ENCODE peak calls at places on chromosome 2, in seven cellular contexts. One of them, this sample, is unnamed.
A peak's percentile ranks its signal among the peaks of the same experiment; 100 is the strongest.

GRCh38 chr2:57614988-57615387 is 431.6 kb upstream of the VRK2 start:
- DNase-seq in A549: no peak
- DNase-seq in GM12865: no peak
- DNase-seq in ovary: no peak
- DNase-seq in HFF-Myc: no peak
- DNase-seq in AG04450: no peak
- DNase-seq in uterus: no peak
- DNase-seq in this sample: no peak

GRCh38 chr2:239329284-239329971 is 71.4 kb downstream of the HDAC4 start:
- DNase-seq in GM12865: no peak
- DNase-seq in A549: no peak
- DNase-seq in HFF-Myc: no peak
- DNase-seq in ovary: peak; percentile 60
- DNase-seq in AG04450: no peak
- DNase-seq in uterus: peak; percentile 62
- DNase-seq in this sample: no peak

GRCh38 chr2:104545055-104545454 is 308.9 kb upstream of the POU3F3 start:
- DNase-seq in ovary: no peak
- DNase-seq in HFF-Myc: no peak
- DNase-seq in GM12865: no peak
- DNase-seq in A549: no peak
- DNase-seq in uterus: no peak
- DNase-seq in AG04450: no peak
- DNase-seq in this sample: no peak

GRCh38 chr2:72719416-72719815 is 106.4 kb downstream of the EXOC6B start:
- DNase-seq in HFF-Myc: no peak
- DNase-seq in GM12865: no peak
- DNase-seq in AG04450: no peak
- DNase-seq in uterus: no peak
- DNase-seq in A549: no peak
- DNase-seq in ovary: no peak
- DNase-seq in this sample: no peak

GRCh38 chr2:127586746-127587295 is 51.3 kb downstream of the MYO7B start:
- DNase-seq in uterus: no peak
- DNase-seq in HFF-Myc: no peak
- DNase-seq in A549: no peak
- DNase-seq in GM12865: no peak
- DNase-seq in ovary: peak; percentile 1
- DNase-seq in AG04450: no peak
- DNase-seq in this sample: no peak

GRCh38 chr2:33373986-33374385 is 102.5 kb upstream of the RASGRP3 start:
- DNase-seq in A549: no peak
- DNase-seq in ovary: no peak
- DNase-seq in AG04450: no peak
- DNase-seq in HFF-Myc: no peak
- DNase-seq in uterus: no peak
- DNase-seq in GM12865: no peak
- DNase-seq in this sample: no peak

GRCh38 chr2:74444498-74445318 is 3.0 kb upstream of the RTKN start:
- DNase-seq in uterus: no peak
- DNase-seq in A549: no peak
- DNase-seq in HFF-Myc: no peak
- DNase-seq in AG04450: no peak
- DNase-seq in GM12865: no peak
- DNase-seq in ovary: no peak
- DNase-seq in this sample: no peak

GRCh38 chr2:148255929-148256328 is 235.0 kb downstream of the MBD5 start:
- DNase-seq in ovary: no peak
- DNase-seq in GM12865: no peak
- DNase-seq in A549: no peak
- DNase-seq in HFF-Myc: no peak
- DNase-seq in AG04450: no peak
- DNase-seq in uterus: no peak
- DNase-seq in this sample: no peak

GRCh38 chr2:11402436-11402835 is 58.0 kb upstream of the ROCK2 start:
- DNase-seq in HFF-Myc: no peak
- DNase-seq in uterus: no peak
- DNase-seq in A549: no peak
- DNase-seq in AG04450: no peak
- DNase-seq in ovary: no peak
- DNase-seq in GM12865: no peak
- DNase-seq in this sample: no peak

GRCh38 chr2:239363946-239364637 is 36.7 kb downstream of the HDAC4 start:
- DNase-seq in uterus: no peak
- DNase-seq in HFF-Myc: no peak
- DNase-seq in AG04450: no peak
- DNase-seq in ovary: no peak
- DNase-seq in A549: no peak
- DNase-seq in GM12865: no peak
- DNase-seq in this sample: no peak

GRCh38 chr2:26575836-26576564 is 65.2 kb downstream of the CIB4 start:
- DNase-seq in AG04450: no peak
- DNase-seq in HFF-Myc: no peak
- DNase-seq in A549: no peak
- DNase-seq in ovary: no peak
- DNase-seq in GM12865: no peak
- DNase-seq in uterus: no peak
- DNase-seq in this sample: no peak
- TF ChIP-seq CTCF in AG04450: no peak
- TF ChIP-seq CTCF in HFF-Myc: no peak
- TF ChIP-seq CTCF in A549: no peak
- TF ChIP-seq CTCF in ovary: no peak
- TF ChIP-seq CTCF in GM12865: no peak
- TF ChIP-seq CTCF in uterus: no peak
- TF ChIP-seq CTCF in this sample: no peak

GRCh38 chr2:116444256-116444872 is 1370.1 kb upstream of the DDX18 start:
- DNase-seq in uterus: no peak
- DNase-seq in GM12865: no peak
- DNase-seq in HFF-Myc: no peak
- DNase-seq in AG04450: no peak
- DNase-seq in ovary: no peak
- DNase-seq in A549: no peak
- DNase-seq in this sample: no peak
- TF ChIP-seq CTCF in uterus: no peak
- TF ChIP-seq CTCF in GM12865: no peak
- TF ChIP-seq CTCF in HFF-Myc: no peak
- TF ChIP-seq CTCF in AG04450: no peak
- TF ChIP-seq CTCF in ovary: no peak
- TF ChIP-seq CTCF in A549: no peak
- TF ChIP-seq CTCF in this sample: no peak

GRCh38 chr2:198657520-198658121 is 800.1 kb downstream of the SATB2 start:
- DNase-seq in A549: no peak
- DNase-seq in GM12865: peak; percentile 26
- DNase-seq in uterus: no peak
- DNase-seq in ovary: no peak
- DNase-seq in HFF-Myc: no peak
- DNase-seq in AG04450: no peak
- DNase-seq in this sample: no peak
- TF ChIP-seq CTCF in A549: peak; percentile 43
- TF ChIP-seq CTCF in GM12865: peak; percentile 38
- TF ChIP-seq CTCF in uterus: no peak
- TF ChIP-seq CTCF in ovary: no peak
- TF ChIP-seq CTCF in HFF-Myc: peak; percentile 52
- TF ChIP-seq CTCF in AG04450: peak; percentile 65
- TF ChIP-seq CTCF in this sample: peak; percentile 42

DNA sequence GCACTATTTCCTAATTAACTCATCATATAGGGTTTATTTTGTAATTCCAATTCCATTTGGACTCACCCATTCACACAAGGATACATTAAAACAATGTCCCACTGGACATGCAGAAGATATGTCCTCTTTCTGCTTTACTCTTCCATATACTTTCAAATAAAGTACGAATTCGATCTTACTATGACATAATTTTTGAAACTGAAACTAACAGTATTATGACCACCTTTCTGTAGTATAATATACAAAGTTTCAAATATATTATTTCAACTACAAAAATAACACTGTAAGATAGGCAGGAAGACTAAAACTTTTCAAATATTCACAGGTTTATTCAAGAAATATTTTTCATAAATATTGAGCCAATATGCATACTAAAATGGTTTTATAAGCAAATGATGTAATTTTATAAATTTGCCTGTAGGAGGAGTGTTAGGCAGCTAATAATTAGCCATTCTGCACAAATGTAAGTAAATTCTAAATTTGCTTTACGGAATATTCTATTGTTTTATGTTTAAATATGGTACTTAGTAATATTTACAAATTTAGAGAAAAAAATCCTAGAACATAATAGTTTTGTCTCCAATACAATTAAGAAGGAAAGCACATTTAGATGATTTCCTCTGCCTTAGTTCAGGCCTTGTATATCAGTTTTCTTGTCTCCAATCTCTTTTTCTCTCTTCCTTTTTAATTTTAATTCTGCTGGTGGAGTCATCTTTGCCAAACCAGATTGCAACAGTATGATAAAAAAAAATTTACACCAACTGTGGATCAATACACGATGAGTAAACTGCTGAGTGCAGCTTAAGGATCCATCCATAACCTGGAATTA is 85.9 kb downstream of the CERKL start:
- DNase-seq in HFF-Myc: no peak
- DNase-seq in AG04450: no peak
- DNase-seq in GM12865: peak; percentile 21
- DNase-seq in uterus: no peak
- DNase-seq in A549: no peak
- DNase-seq in ovary: no peak
- DNase-seq in this sample: no peak
- TF ChIP-seq CTCF in HFF-Myc: no peak
- TF ChIP-seq CTCF in AG04450: peak; percentile 35
- TF ChIP-seq CTCF in GM12865: peak; percentile 17
- TF ChIP-seq CTCF in uterus: peak; percentile 12
- TF ChIP-seq CTCF in A549: peak; percentile 13
- TF ChIP-seq CTCF in ovary: no peak
- TF ChIP-seq CTCF in this sample: peak; percentile 42

DNA sequence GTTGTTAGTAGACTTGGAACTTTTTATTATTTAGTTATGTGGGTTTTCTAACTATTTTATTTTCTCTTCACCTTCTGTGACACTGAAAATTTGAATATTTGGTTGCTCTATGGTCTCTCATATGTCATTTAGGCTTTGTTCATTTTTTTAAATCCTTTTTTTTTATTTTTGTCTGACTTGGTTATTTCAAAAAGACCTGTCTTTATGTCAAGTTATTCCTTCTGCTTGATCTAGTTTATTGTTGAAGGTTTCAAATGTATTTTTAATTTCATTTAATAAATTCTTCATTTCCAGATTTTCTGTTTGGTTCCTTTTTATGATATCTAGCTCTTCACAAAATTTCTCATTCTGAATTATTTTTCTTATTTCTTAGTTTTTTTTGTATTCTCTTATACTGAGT is 160.6 kb upstream of the ATP5MC3 start:
- DNase-seq in ovary: no peak
- DNase-seq in HFF-Myc: no peak
- DNase-seq in uterus: no peak
- DNase-seq in GM12865: no peak
- DNase-seq in A549: no peak
- DNase-seq in AG04450: no peak
- DNase-seq in this sample: no peak
- TF ChIP-seq CTCF in ovary: no peak
- TF ChIP-seq CTCF in HFF-Myc: no peak
- TF ChIP-seq CTCF in uterus: no peak
- TF ChIP-seq CTCF in GM12865: no peak
- TF ChIP-seq CTCF in A549: no peak
- TF ChIP-seq CTCF in AG04450: no peak
- TF ChIP-seq CTCF in this sample: no peak